ENCODE peak calls at places on chromosome 11, in four cellular contexts. One of them, this sample, is unnamed.

GRCh38 chr11:46537851-46538295 is 56.0 kb downstream of the AMBRA1 start:
- DNase-seq in C1 segment of cervical spinal cord: no peak
- DNase-seq in HTR-8/SVneo: peak; percentile 78
- DNase-seq in activated naive CD4-positive, alpha-beta T cell treated with anti-CD3 and anti-CD28 coated beads, Interleukin-2, amount 50 U/mL, for 16 hours: peak; percentile 57
- DNase-seq in this sample: no peak

GRCh38 chr11:23769214-23769613 is 727.6 kb upstream of the LUZP2 start:
- DNase-seq in activated naive CD4-positive, alpha-beta T cell treated with anti-CD3 and anti-CD28 coated beads, Interleukin-2, amount 50 U/mL, for 16 hours: no peak
- DNase-seq in C1 segment of cervical spinal cord: no peak
- DNase-seq in HTR-8/SVneo: no peak
- DNase-seq in this sample: no peak

GRCh38 chr11:11534981-11535380 is 86.8 kb downstream of the GALNT18 start:
- DNase-seq in C1 segment of cervical spinal cord: no peak
- DNase-seq in HTR-8/SVneo: no peak
- DNase-seq in activated naive CD4-positive, alpha-beta T cell treated with anti-CD3 and anti-CD28 coated beads, Interleukin-2, amount 50 U/mL, for 16 hours: no peak
- DNase-seq in this sample: peak; percentile 63

GRCh38 chr11:132142554-132142953 is 772.1 kb downstream of the NTM start:
- DNase-seq in activated naive CD4-positive, alpha-beta T cell treated with anti-CD3 and anti-CD28 coated beads, Interleukin-2, amount 50 U/mL, for 16 hours: no peak
- DNase-seq in HTR-8/SVneo: no peak
- DNase-seq in C1 segment of cervical spinal cord: no peak
- DNase-seq in this sample: no peak

GRCh38 chr11:114384487-114384886 is 15.8 kb downstream of the C11orf71 start:
- DNase-seq in activated naive CD4-positive, alpha-beta T cell treated with anti-CD3 and anti-CD28 coated beads, Interleukin-2, amount 50 U/mL, for 16 hours: no peak
- DNase-seq in C1 segment of cervical spinal cord: no peak
- DNase-seq in HTR-8/SVneo: no peak
- DNase-seq in this sample: no peak

GRCh38 chr11:14748093-14748492 is 104.5 kb downstream of the PDE3B start:
- DNase-seq in HTR-8/SVneo: no peak
- DNase-seq in C1 segment of cervical spinal cord: no peak
- DNase-seq in activated naive CD4-positive, alpha-beta T cell treated with anti-CD3 and anti-CD28 coated beads, Interleukin-2, amount 50 U/mL, for 16 hours: no peak
- DNase-seq in this sample: no peak

GRCh38 chr11:131796089-131796488 is 425.7 kb downstream of the NTM start:
- DNase-seq in C1 segment of cervical spinal cord: no peak
- DNase-seq in activated naive CD4-positive, alpha-beta T cell treated with anti-CD3 and anti-CD28 coated beads, Interleukin-2, amount 50 U/mL, for 16 hours: no peak
- DNase-seq in HTR-8/SVneo: no peak
- DNase-seq in this sample: no peak

GRCh38 chr11:62770778-62771143 is 435 bp upstream of the TAF6L start:
- DNase-seq in C1 segment of cervical spinal cord: peak; percentile 17
- DNase-seq in activated naive CD4-positive, alpha-beta T cell treated with anti-CD3 and anti-CD28 coated beads, Interleukin-2, amount 50 U/mL, for 16 hours: peak; percentile 16
- DNase-seq in HTR-8/SVneo: no peak
- DNase-seq in this sample: no peak

GRCh38 chr11:13781153-13781552 is 112.7 kb downstream of the FAR1 start:
- DNase-seq in C1 segment of cervical spinal cord: no peak
- DNase-seq in activated naive CD4-positive, alpha-beta T cell treated with anti-CD3 and anti-CD28 coated beads, Interleukin-2, amount 50 U/mL, for 16 hours: no peak
- DNase-seq in HTR-8/SVneo: no peak
- DNase-seq in this sample: no peak

This sample was measured in cardiac septum.